ENCODE peak calls at places on chromosomes 2 and 18, in eight cellular contexts. One of them, this sample, is unnamed.

GRCh38 chr2:226638576-226638975 is 161.0 kb downstream of the IRS1 start:
- DNase-seq in HL-60: no peak
- DNase-seq in natural killer cell: no peak
- DNase-seq in neural crest cell: no peak
- DNase-seq in fibroblast of lung: peak; percentile 70
- DNase-seq in HCT116: no peak
- DNase-seq in thyroid gland: no peak
- DNase-seq in left ventricle myocardium inferior: no peak
- DNase-seq in this sample: no peak

GRCh38 chr2:204249437-204249836 is 295.8 kb upstream of the PARD3B start:
- DNase-seq in HL-60: no peak
- DNase-seq in natural killer cell: no peak
- DNase-seq in neural crest cell: no peak
- DNase-seq in fibroblast of lung: no peak
- DNase-seq in HCT116: no peak
- DNase-seq in thyroid gland: no peak
- DNase-seq in left ventricle myocardium inferior: no peak
- DNase-seq in this sample: no peak

GRCh38 chr2:73907840-73908452 is 15.1 kb downstream of the ACTG2 start:
- DNase-seq in HL-60: peak; percentile 13
- DNase-seq in natural killer cell: peak; percentile 24
- DNase-seq in neural crest cell: no peak
- DNase-seq in fibroblast of lung: peak; percentile 65
- DNase-seq in HCT116: no peak
- DNase-seq in thyroid gland: peak; percentile 7
- DNase-seq in left ventricle myocardium inferior: no peak
- DNase-seq in this sample: peak; percentile 23

GRCh38 chr18:13452851-13453524 is 234.4 kb downstream of the LDLRAD4 start:
- DNase-seq in HL-60: no peak
- DNase-seq in natural killer cell: no peak
- DNase-seq in neural crest cell: no peak
- DNase-seq in fibroblast of lung: no peak
- DNase-seq in HCT116: no peak
- DNase-seq in thyroid gland: no peak
- DNase-seq in left ventricle myocardium inferior: no peak
- DNase-seq in this sample: no peak

GRCh38 chr2:23009545-23010149 is 375.3 kb upstream of the KLHL29 start:
- DNase-seq in HL-60: no peak
- DNase-seq in natural killer cell: no peak
- DNase-seq in neural crest cell: no peak
- DNase-seq in fibroblast of lung: peak; percentile 9
- DNase-seq in HCT116: no peak
- DNase-seq in thyroid gland: no peak
- DNase-seq in left ventricle myocardium inferior: no peak
- DNase-seq in this sample: no peak

GRCh38 chr2:207101984-207102383 is 63.8 kb downstream of the KLF7 start:
- DNase-seq in HL-60: no peak
- DNase-seq in natural killer cell: no peak
- DNase-seq in neural crest cell: no peak
- DNase-seq in fibroblast of lung: no peak
- DNase-seq in HCT116: no peak
- DNase-seq in thyroid gland: no peak
- DNase-seq in left ventricle myocardium inferior: no peak
- DNase-seq in this sample: no peak

GRCh38 chr2:64400733-64401500 is 53.0 kb upstream of the LGALSL start:
- DNase-seq in HL-60: no peak
- DNase-seq in natural killer cell: no peak
- DNase-seq in neural crest cell: no peak
- DNase-seq in fibroblast of lung: no peak
- DNase-seq in HCT116: no peak
- DNase-seq in thyroid gland: peak; percentile 41
- DNase-seq in left ventricle myocardium inferior: no peak
- DNase-seq in this sample: no peak

GRCh38 chr2:40507429-40507828 is 55.5 kb upstream of the SLC8A1 start:
- DNase-seq in HL-60: no peak
- DNase-seq in natural killer cell: no peak
- DNase-seq in neural crest cell: no peak
- DNase-seq in fibroblast of lung: no peak
- DNase-seq in HCT116: no peak
- DNase-seq in thyroid gland: no peak
- DNase-seq in left ventricle myocardium inferior: no peak
- DNase-seq in this sample: no peak

GRCh38 chr18:5380581-5380980 is 85.1 kb upstream of the ZBTB14 start:
- DNase-seq in HL-60: no peak
- DNase-seq in natural killer cell: no peak
- DNase-seq in neural crest cell: no peak
- DNase-seq in fibroblast of lung: no peak
- DNase-seq in HCT116: no peak
- DNase-seq in thyroid gland: peak; percentile 68
- DNase-seq in left ventricle myocardium inferior: no peak
- DNase-seq in this sample: no peak

GRCh38 chr2:240350006-240350355 is 85.5 kb upstream of the GPC1 start:
- DNase-seq in HL-60: no peak
- DNase-seq in natural killer cell: no peak
- DNase-seq in neural crest cell: no peak
- DNase-seq in fibroblast of lung: no peak
- DNase-seq in HCT116: no peak
- DNase-seq in thyroid gland: no peak
- DNase-seq in left ventricle myocardium inferior: no peak
- DNase-seq in this sample: no peak

GRCh38 chr2:156088598-156088997 is 243.9 kb downstream of the NR4A2 start:
- DNase-seq in HL-60: no peak
- DNase-seq in natural killer cell: no peak
- DNase-seq in neural crest cell: no peak
- DNase-seq in fibroblast of lung: no peak
- DNase-seq in HCT116: no peak
- DNase-seq in thyroid gland: no peak
- DNase-seq in left ventricle myocardium inferior: no peak
- DNase-seq in this sample: no peak

GRCh38 chr18:12721495-12722275 is 18.8 kb downstream of the PSMG2 start:
- DNase-seq in HL-60: no peak
- DNase-seq in natural killer cell: no peak
- DNase-seq in neural crest cell: no peak
- DNase-seq in fibroblast of lung: no peak
- DNase-seq in HCT116: no peak
- DNase-seq in thyroid gland: no peak
- DNase-seq in left ventricle myocardium inferior: no peak
- DNase-seq in this sample: no peak

GRCh38 chr18:23719634-23720201 is 30.5 kb downstream of the LAMA3 start:
- DNase-seq in HL-60: no peak
- DNase-seq in natural killer cell: no peak
- DNase-seq in neural crest cell: no peak
- DNase-seq in fibroblast of lung: peak; percentile 95
- DNase-seq in HCT116: peak; percentile 87
- DNase-seq in thyroid gland: peak; percentile 21
- DNase-seq in left ventricle myocardium inferior: no peak
- DNase-seq in this sample: no peak

DNA sequence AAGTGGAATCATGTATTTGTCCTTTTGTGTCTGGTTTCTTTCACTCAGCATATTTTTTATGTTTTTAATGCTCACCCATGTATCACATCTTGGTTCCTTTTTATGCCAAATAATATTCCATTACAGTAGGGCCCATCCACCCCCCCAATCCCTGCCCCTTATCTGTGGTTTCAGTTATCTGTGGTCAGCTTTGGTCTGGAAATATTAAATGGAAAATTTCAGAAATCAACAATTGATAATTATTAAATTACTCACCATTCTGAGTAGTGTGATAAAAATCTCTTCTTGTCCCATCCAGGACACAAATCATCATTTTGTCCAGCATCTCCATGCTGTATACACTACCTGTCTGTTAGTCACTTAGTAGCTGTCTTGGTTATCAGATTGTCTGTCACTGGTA is 66.7 kb downstream of the BIRC6 start:
- DNase-seq in HL-60: no peak
- DNase-seq in natural killer cell: no peak
- DNase-seq in neural crest cell: no peak
- DNase-seq in fibroblast of lung: no peak
- DNase-seq in HCT116: no peak
- DNase-seq in thyroid gland: no peak
- DNase-seq in left ventricle myocardium inferior: no peak
- DNase-seq in this sample: no peak
- TF ChIP-seq CTCF in HL-60: no peak
- TF ChIP-seq CTCF in natural killer cell: no peak
- TF ChIP-seq CTCF in neural crest cell: no peak
- TF ChIP-seq CTCF in fibroblast of lung: no peak
- TF ChIP-seq CTCF in HCT116: no peak
- TF ChIP-seq CTCF in thyroid gland: no peak
- TF ChIP-seq CTCF in left ventricle myocardium inferior: no peak
- TF ChIP-seq CTCF in this sample: no peak

GRCh38 chr18:40939636-40940035 is 1015.4 kb upstream of the PIK3C3 start:
- DNase-seq in HL-60: no peak
- DNase-seq in natural killer cell: no peak
- DNase-seq in neural crest cell: no peak
- DNase-seq in fibroblast of lung: no peak
- DNase-seq in HCT116: no peak
- DNase-seq in thyroid gland: no peak
- DNase-seq in left ventricle myocardium inferior: no peak
- DNase-seq in this sample: no peak

GRCh38 chr18:40938615-40939014 is 1016.4 kb upstream of the PIK3C3 start:
- DNase-seq in HL-60: no peak
- DNase-seq in natural killer cell: no peak
- DNase-seq in neural crest cell: no peak
- DNase-seq in fibroblast of lung: no peak
- DNase-seq in HCT116: no peak
- DNase-seq in thyroid gland: no peak
- DNase-seq in left ventricle myocardium inferior: no peak
- DNase-seq in this sample: no peak

GRCh38 chr18:40932862-40933261 is 1022.2 kb upstream of the PIK3C3 start:
- DNase-seq in HL-60: no peak
- DNase-seq in natural killer cell: no peak
- DNase-seq in neural crest cell: no peak
- DNase-seq in fibroblast of lung: no peak
- DNase-seq in HCT116: no peak
- DNase-seq in thyroid gland: no peak
- DNase-seq in left ventricle myocardium inferior: no peak
- DNase-seq in this sample: no peak

GRCh38 chr18:40937386-40937785 is 1017.6 kb upstream of the PIK3C3 start:
- DNase-seq in HL-60: no peak
- DNase-seq in natural killer cell: no peak
- DNase-seq in neural crest cell: no peak
- DNase-seq in fibroblast of lung: no peak
- DNase-seq in HCT116: no peak
- DNase-seq in thyroid gland: no peak
- DNase-seq in left ventricle myocardium inferior: no peak
- DNase-seq in this sample: no peak

DNA sequence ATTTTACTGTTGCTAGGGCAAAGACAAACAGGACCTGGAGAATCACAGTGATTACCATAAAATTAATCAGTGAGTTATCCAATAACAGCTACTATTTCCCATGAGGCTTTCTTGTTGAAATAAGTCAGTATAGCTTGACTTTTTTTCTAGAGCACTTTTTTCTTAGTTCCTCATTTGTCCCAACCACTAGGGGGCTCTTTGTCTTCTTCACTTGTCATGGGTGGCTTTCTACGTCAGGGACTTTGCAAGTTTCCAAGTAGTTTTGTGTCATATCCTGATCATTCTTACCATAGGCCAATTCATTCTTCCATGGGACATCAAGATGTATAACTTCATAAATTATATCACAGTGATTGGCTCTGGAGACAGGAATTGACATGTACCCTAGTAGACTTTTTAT is 1019.6 kb upstream of the PIK3C3 start:
- DNase-seq in HL-60: peak; percentile 40
- DNase-seq in natural killer cell: no peak
- DNase-seq in neural crest cell: no peak
- DNase-seq in fibroblast of lung: peak; percentile 38
- DNase-seq in HCT116: no peak
- DNase-seq in thyroid gland: no peak
- DNase-seq in left ventricle myocardium inferior: no peak
- DNase-seq in this sample: no peak
- TF ChIP-seq CTCF in HL-60: peak; percentile 36
- TF ChIP-seq CTCF in natural killer cell: no peak
- TF ChIP-seq CTCF in neural crest cell: peak; percentile 63
- TF ChIP-seq CTCF in fibroblast of lung: peak; percentile 51
- TF ChIP-seq CTCF in HCT116: peak; percentile 36
- TF ChIP-seq CTCF in thyroid gland: peak; percentile 17
- TF ChIP-seq CTCF in left ventricle myocardium inferior: peak; percentile 33
- TF ChIP-seq CTCF in this sample: no peak

DNA sequence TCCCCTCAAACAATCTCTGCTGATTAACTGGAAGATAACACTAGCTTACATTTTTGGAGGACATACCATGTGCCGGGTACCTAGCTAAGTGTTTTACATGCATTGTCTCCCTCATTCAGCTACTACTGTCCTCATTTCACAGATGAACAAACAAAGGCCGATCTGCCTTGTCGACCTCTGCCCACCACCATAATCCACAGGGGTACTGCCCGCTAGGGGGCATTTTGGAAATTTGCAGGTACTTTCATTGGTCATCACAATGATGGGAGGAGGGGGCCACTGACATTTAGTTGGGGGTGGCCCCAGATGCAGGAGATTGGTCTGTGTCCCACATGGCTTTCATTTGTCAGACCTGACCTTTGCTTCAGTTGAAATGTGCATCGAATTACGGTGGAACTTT is 3.9 kb upstream of the TMEM163 start:
- DNase-seq in HL-60: no peak
- DNase-seq in natural killer cell: no peak
- DNase-seq in neural crest cell: no peak
- DNase-seq in fibroblast of lung: no peak
- DNase-seq in HCT116: no peak
- DNase-seq in thyroid gland: no peak
- DNase-seq in left ventricle myocardium inferior: no peak
- DNase-seq in this sample: no peak
- TF ChIP-seq CTCF in HL-60: no peak
- TF ChIP-seq CTCF in natural killer cell: no peak
- TF ChIP-seq CTCF in neural crest cell: peak; percentile 49
- TF ChIP-seq CTCF in fibroblast of lung: peak; percentile 19
- TF ChIP-seq CTCF in HCT116: peak; percentile 40
- TF ChIP-seq CTCF in thyroid gland: no peak
- TF ChIP-seq CTCF in left ventricle myocardium inferior: no peak
- TF ChIP-seq CTCF in this sample: no peak

GRCh38 chr18:74081966-74082365 is 65.7 kb downstream of the FBXO15 start:
- DNase-seq in HL-60: no peak
- DNase-seq in natural killer cell: no peak
- DNase-seq in neural crest cell: no peak
- DNase-seq in fibroblast of lung: no peak
- DNase-seq in HCT116: no peak
- DNase-seq in thyroid gland: no peak
- DNase-seq in left ventricle myocardium inferior: no peak
- DNase-seq in this sample: no peak

GRCh38 chr18:74083071-74083954 is 64.3 kb downstream of the FBXO15 start:
- DNase-seq in HL-60: no peak
- DNase-seq in natural killer cell: no peak
- DNase-seq in neural crest cell: no peak
- DNase-seq in fibroblast of lung: no peak
- DNase-seq in HCT116: no peak
- DNase-seq in thyroid gland: no peak
- DNase-seq in left ventricle myocardium inferior: no peak
- DNase-seq in this sample: no peak

GRCh38 chr18:74084184-74084583 is 63.5 kb downstream of the FBXO15 start:
- DNase-seq in HL-60: no peak
- DNase-seq in natural killer cell: no peak
- DNase-seq in neural crest cell: no peak
- DNase-seq in fibroblast of lung: no peak
- DNase-seq in HCT116: no peak
- DNase-seq in thyroid gland: no peak
- DNase-seq in left ventricle myocardium inferior: no peak
- DNase-seq in this sample: no peak

GRCh38 chr18:74078257-74078656 is 69.4 kb downstream of the FBXO15 start:
- DNase-seq in HL-60: no peak
- DNase-seq in natural killer cell: no peak
- DNase-seq in neural crest cell: no peak
- DNase-seq in fibroblast of lung: no peak
- DNase-seq in HCT116: no peak
- DNase-seq in thyroid gland: no peak
- DNase-seq in left ventricle myocardium inferior: no peak
- DNase-seq in this sample: no peak

GRCh38 chr18:74082476-74083070 is 65.1 kb downstream of the FBXO15 start:
- DNase-seq in HL-60: peak; percentile 80
- DNase-seq in natural killer cell: no peak
- DNase-seq in neural crest cell: peak; percentile 28
- DNase-seq in fibroblast of lung: peak; percentile 1
- DNase-seq in HCT116: peak; percentile 24
- DNase-seq in thyroid gland: no peak
- DNase-seq in left ventricle myocardium inferior: peak; percentile 28
- DNase-seq in this sample: no peak
- TF ChIP-seq CTCF in HL-60: peak; percentile 65
- TF ChIP-seq CTCF in natural killer cell: no peak
- TF ChIP-seq CTCF in neural crest cell: peak; percentile 54
- TF ChIP-seq CTCF in fibroblast of lung: no peak
- TF ChIP-seq CTCF in HCT116: peak; percentile 56
- TF ChIP-seq CTCF in thyroid gland: no peak
- TF ChIP-seq CTCF in left ventricle myocardium inferior: peak; percentile 53
- TF ChIP-seq CTCF in this sample: no peak